ENCODE peak calls at places on chromosomes 13 and 19, in seven cellular contexts. R is cardiac muscle cell; Q is stimulated activated CD4-positive, alpha-beta T cell treated with anti-CD3 and anti-CD28 coated beads, Interleukin-4, amount 100 ng/mL, for 4 hours; Z is SK-N-SH; M is neural crest cell; X is central memory CD4-positive, alpha-beta T cell; T is nephron progenitor cell. Y is an unnamed sample.
A peak's percentile ranks its signal among the peaks of the same experiment; 100 is the strongest.

GRCh38 chr13:27170521-27171243 is 929 bp downstream of the USP12 start:
- DNase-seq in R (peak; percentile 79), Q (peak; percentile 26), Z (no peak), M (peak; percentile 71), X (peak; percentile 22), T (peak; percentile 82), Y (peak; percentile 45)

GRCh38 chr19:47499863-47500830 is 14.7 kb downstream of the NAPA start:
- DNase-seq in R (no peak), Q (no peak), Z (no peak), M (no peak), X (no peak), T (no peak), Y (no peak)

GRCh38 chr13:24313449-24313848 is 4.1 kb downstream of the C1QTNF9 start:
- DNase-seq in R (no peak), Q (no peak), Z (no peak), M (no peak), X (no peak), T (no peak), Y (no peak)

GRCh38 chr19:33440241-33440640 is 66.7 kb downstream of the CEBPG start:
- DNase-seq in R (no peak), Q (no peak), Z (no peak), M (no peak), X (no peak), T (no peak), Y (no peak)

GRCh38 chr19:17073869-17074627 is 1.2 kb downstream of the HAUS8 start:
- DNase-seq in R (no peak), Q (no peak), Z (no peak), M (no peak), X (no peak), T (no peak), Y (no peak)

GRCh38 chr19:19711934-19712828 is 20.7 kb downstream of the ZNF14 start:
- DNase-seq in R (no peak), Q (no peak), Z (no peak), M (no peak), X (no peak), T (no peak), Y (no peak)

GRCh38 chr19:13220847-13221246 is 70.6 kb downstream of the IER2 start:
- DNase-seq in R (no peak), Q (no peak), Z (no peak), M (no peak), X (no peak), T (no peak), Y (no peak)

GRCh38 chr19:13839938-13840750 is 36.8 kb upstream of the NANOS3 start:
- DNase-seq in R (no peak), Q (no peak), Z (no peak), M (no peak), X (peak; percentile 50), T (no peak), Y (no peak)

GRCh38 chr13:28505543-28506135 is 10.7 kb upstream of the FLT1 start:
- DNase-seq in R (no peak), Q (no peak), Z (no peak), M (no peak), X (no peak), T (no peak), Y (no peak)

GRCh38 chr13:77300176-77301141 is 26.4 kb downstream of the MYCBP2 start:
- DNase-seq in R (no peak), Q (no peak), Z (no peak), M (no peak), X (no peak), T (no peak), Y (no peak)

GRCh38 chr19:38145627-38146026 is 78.4 kb downstream of the DPF1 start:
- DNase-seq in R (no peak), Q (no peak), Z (no peak), M (no peak), X (no peak), T (no peak), Y (no peak)

GRCh38 chr19:48837081-48837524 is 812 bp upstream of the HSD17B14 start:
- DNase-seq in R (peak; percentile 96), Q (peak; percentile 70), Z (peak; percentile 95), M (peak; percentile 81), X (peak; percentile 72), T (peak; percentile 91), Y (peak; percentile 88)

GRCh38 chr19:44847144-44848035 is 1.3 kb downstream of the NECTIN2 start:
- DNase-seq in R (peak; percentile 83), Q (no peak), Z (peak; percentile 51), M (peak; percentile 20), X (no peak), T (peak; percentile 65), Y (no peak)

GRCh38 chr19:29666634-29667389 is 1.6 kb downstream of the PLEKHF1 start:
- DNase-seq in R (peak; percentile 81), Q (no peak), Z (no peak), M (no peak), X (no peak), T (peak; percentile 62), Y (peak; percentile 49)

GRCh38 chr19:51668167-51668566 is 21.5 kb upstream of the SIGLEC14 start:
- DNase-seq in R (no peak), Q (no peak), Z (no peak), M (no peak), X (no peak), T (no peak), Y (no peak)

GRCh38 chr13:71290963-71291937 is 575.8 kb downstream of the DACH1 start:
- DNase-seq in R (no peak), Q (no peak), Z (no peak), M (no peak), X (peak; percentile 74), T (no peak), Y (peak; percentile 58)

GRCh38 chr19:38547446-38547845 is 70.3 kb downstream of the MAP4K1 start:
- DNase-seq in R (no peak), Q (no peak), Z (no peak), M (no peak), X (no peak), T (no peak), Y (no peak)

GRCh38 chr19:15397782-15398181 is 18.2 kb upstream of the AKAP8 start:
- DNase-seq in R (no peak), Q (no peak), Z (no peak), M (no peak), X (no peak), T (no peak), Y (no peak)

GRCh38 chr13:50740052-50740741 is 103.3 kb downstream of the DLEU7 start:
- DNase-seq in R (no peak), Q (no peak), Z (no peak), M (no peak), X (no peak), T (no peak), Y (no peak)

GRCh38 chr13:79780240-79780639 is 299.3 kb downstream of the NDFIP2 start:
- DNase-seq in R (no peak), Q (no peak), Z (no peak), M (no peak), X (no peak), T (no peak), Y (no peak)

GRCh38 chr13:46953331-46953730 is 56.5 kb upstream of the HTR2A start:
- DNase-seq in R (no peak), Q (no peak), Z (no peak), M (no peak), X (no peak), T (no peak), Y (no peak)

GRCh38 chr13:98349731-98350305 is 172.7 kb upstream of the RNF113B start:
- DNase-seq in R (peak; percentile 57), Q (no peak), Z (peak; percentile 24), M (no peak), X (no peak), T (peak; percentile 37), Y (no peak)

GRCh38 chr19:57587529-57587928 is 3.6 kb downstream of the ZIK1 start:
- DNase-seq in R (no peak), Q (no peak), Z (no peak), M (no peak), X (no peak), T (no peak), Y (no peak)

GRCh38 chr13:47117268-47117667 is 220.4 kb upstream of the HTR2A start:
- DNase-seq in R (no peak), Q (no peak), Z (no peak), M (no peak), X (no peak), T (no peak), Y (no peak)

GRCh38 chr19:19817357-19817756 is 4.2 kb downstream of the ZNF506 start:
- DNase-seq in R (no peak), Q (no peak), Z (no peak), M (no peak), X (peak; percentile 75), T (no peak), Y (peak; percentile 52)

GRCh38 chr19:51398096-51398704 is 7.8 kb upstream of the C19orf84 start:
- DNase-seq in R (peak; percentile 66), Q (no peak), Z (peak; percentile 55), M (no peak), X (no peak), T (no peak), Y (no peak)

GRCh38 chr19:37303591-37304171 is 67.2 kb upstream of the ZNF527 start:
- DNase-seq in R (peak; percentile 5), Q (no peak), Z (peak; percentile 26), M (no peak), X (no peak), T (no peak), Y (no peak)

GRCh38 chr13:106756446-106756845 is 188.5 kb upstream of the ARGLU1 start:
- DNase-seq in R (peak; percentile 49), Q (no peak), Z (no peak), M (peak; percentile 56), X (no peak), T (peak; percentile 39), Y (no peak)

GRCh38 chr13:33072759-33073158 is 56.5 kb downstream of the KL start:
- DNase-seq in R (no peak), Q (no peak), Z (no peak), M (no peak), X (no peak), T (no peak), Y (no peak)

GRCh38 chr13:54029720-54030119 is 1001.1 kb downstream of the OLFM4 start:
- DNase-seq in R (no peak), Q (no peak), Z (no peak), M (no peak), X (no peak), T (no peak), Y (no peak)

GRCh38 chr19:51024924-51025323 is 1.5 kb downstream of the KLK11 start:
- DNase-seq in R (no peak), Q (no peak), Z (no peak), M (no peak), X (no peak), T (no peak), Y (no peak)

GRCh38 chr13:75749407-75749806 is 113.3 kb downstream of the LMO7 start:
- DNase-seq in R (no peak), Q (no peak), Z (no peak), M (no peak), X (no peak), T (peak; percentile 2), Y (no peak)

Y was measured in activated CD8-positive, alpha-beta T cell treated with anti-CD3 and anti-CD28 coated beads, Interleukin-2, amount 10 ng/mL, durations not matched to agents 7 days and 5 days.